ENCODE peak calls at places on chromosomes 11 and 22, in nine cellular contexts. N is HAP-1; Q is hepatocyte; V is activated gamma-delta T cell treated with anti-CD3 and anti-CD28 coated beads, Interleukin-2, amount 50 U/mL, for 16 hours; C is germinal center; M is activated CD8-positive, alpha-beta T cell treated with anti-CD3 and anti-CD28 coated beads, Interleukin-2, amount 10 ng/mL, durations not matched to agents 7 days and 5 days; W is SK-MEL-5; U is prostate gland; L is activated CD8-positive, alpha-beta memory T cell treated with anti-CD3 and anti-CD28 coated beads, Interleukin-2, amount 10 ng/mL, durations not matched to agents 7 days and 5 days. G is an unnamed sample.

GRCh38 chr11:86802601-86803051 is 2.3 kb downstream of the PRSS23 start:
- DNase-seq in W (peak; percentile 59), V (no peak), Q (peak; percentile 70), L (no peak), C (no peak), U (peak; percentile 28), M (peak; percentile 31), N (peak; percentile 43), G (no peak)

GRCh38 chr11:73997120-73997772 is 11.6 kb downstream of the UCP3 start:
- DNase-seq in W (no peak), Q (no peak), N (no peak), V (no peak), U (no peak), C (peak; percentile 54), M (no peak), L (no peak), G (no peak)

GRCh38 chr11:77074626-77075221 is 8.0 kb downstream of the CAPN5 start:
- DNase-seq in W (no peak), M (no peak), C (no peak), Q (no peak), V (no peak), L (no peak), U (no peak), N (no peak), G (no peak)

GRCh38 chr11:2296913-2297622 is 4.7 kb downstream of the C11orf21 start:
- DNase-seq in L (peak; percentile 38), Q (no peak), M (no peak), V (no peak), N (peak; percentile 5), U (no peak), C (no peak), W (no peak), G (no peak)

GRCh38 chr11:113457784-113458183 is 17.4 kb downstream of the DRD2 start:
- DNase-seq in V (no peak), N (no peak), Q (no peak), L (no peak), U (no peak), C (no peak), W (no peak), M (no peak), G (peak; percentile 40)

GRCh38 chr11:72838691-72839305 is 24.6 kb downstream of the ATG16L2 start:
- DNase-seq in L (no peak), W (no peak), C (no peak), U (no peak), V (no peak), M (no peak), Q (no peak), N (no peak), G (no peak)

GRCh38 chr22:47552024-47552423 is 789.6 kb downstream of the TBC1D22A start:
- DNase-seq in W (no peak), L (peak; percentile 2), Q (no peak), N (no peak), V (no peak), M (no peak), C (no peak), U (no peak), G (no peak)

GRCh38 chr22:34620832-34621231 is 445.1 kb upstream of the ISX start:
- DNase-seq in N (no peak), L (no peak), M (no peak), U (no peak), V (no peak), W (no peak), Q (no peak), C (no peak), G (no peak)

GRCh38 chr11:110086892-110087309 is 6.3 kb upstream of the ZC3H12C start:
- DNase-seq in M (no peak), Q (no peak), W (peak; percentile 78), V (no peak), C (no peak), N (no peak), L (no peak), U (no peak), G (no peak)

GRCh38 chr11:45025716-45026492 is 75.2 kb upstream of the TP53I11 start:
- DNase-seq in L (no peak), V (no peak), M (peak; percentile 42), C (peak; percentile 69), N (no peak), U (no peak), W (no peak), Q (no peak), G (no peak)

GRCh38 chr11:67437082-67437821 is at the start of gene PTPRCAP:
- DNase-seq in N (no peak), V (peak; percentile 66), L (peak; percentile 90), M (peak; percentile 87), C (peak; percentile 80), W (no peak), U (no peak), Q (no peak), G (no peak)

GRCh38 chr11:66081505-66081904 is 11.4 kb downstream of the PACS1 start:
- DNase-seq in U (peak; percentile 92), M (peak; percentile 89), W (no peak), C (peak; percentile 83), L (peak; percentile 89), N (no peak), Q (peak; percentile 29), V (peak; percentile 49), G (no peak)

GRCh38 chr11:68383976-68384501 is 71.6 kb downstream of the LRP5 start:
- DNase-seq in L (peak; percentile 77), N (peak; percentile 84), C (peak; percentile 66), Q (peak; percentile 73), V (peak; percentile 45), U (peak; percentile 47), W (peak; percentile 61), M (peak; percentile 74), G (peak; percentile 56)

GRCh38 chr11:127843483-127844396 is 743.6 kb downstream of the ETS1 start:
- DNase-seq in C (peak; percentile 36), L (peak; percentile 73), N (peak; percentile 71), W (peak; percentile 74), V (peak; percentile 18), Q (peak; percentile 88), M (peak; percentile 75), U (peak; percentile 36), G (peak; percentile 67)

GRCh38 chr11:44673691-44674090 is 53.1 kb upstream of the TSPAN18 start:
- DNase-seq in W (no peak), C (no peak), M (no peak), L (no peak), Q (no peak), N (no peak), V (no peak), U (no peak), G (no peak)

GRCh38 chr11:15893080-15893492 is 463.3 kb downstream of the SOX6 start:
- DNase-seq in U (peak; percentile 33), M (no peak), V (no peak), L (no peak), W (peak; percentile 61), Q (peak; percentile 41), C (no peak), N (no peak), G (no peak)

GRCh38 chr22:19287889-19288288 is 3.6 kb downstream of the CLTCL1 start:
- DNase-seq in L (no peak), W (no peak), V (no peak), N (no peak), C (no peak), U (no peak), M (no peak), Q (peak; percentile 29), G (no peak)

GRCh38 chr22:17401728-17402127 is 32.5 kb downstream of the CECR2 start:
- DNase-seq in W (no peak), U (no peak), V (no peak), C (no peak), L (no peak), Q (no peak), M (no peak), N (no peak), G (no peak)

GRCh38 chr11:106395716-106396349 is 318.4 kb downstream of the AASDHPPT start:
- DNase-seq in C (no peak), W (no peak), N (no peak), M (no peak), Q (peak; percentile 20), U (no peak), V (no peak), L (no peak), G (no peak)

GRCh38 chr22:41782316-41782715 is 18.2 kb upstream of the CCDC134 start:
- DNase-seq in V (no peak), N (no peak), C (no peak), M (peak; percentile 54), L (peak; percentile 65), W (no peak), Q (no peak), U (no peak), G (no peak)

GRCh38 chr11:96014234-96014633 is 90.3 kb upstream of the MTMR2 start:
- DNase-seq in C (no peak), W (peak; percentile 2), M (peak; percentile 54), U (no peak), N (no peak), V (no peak), L (peak; percentile 62), Q (no peak), G (peak; percentile 14)

GRCh38 chr22:17921871-17922821 is 102.2 kb downstream of the MICAL3 start:
- DNase-seq in C (no peak), Q (peak; percentile 79), W (no peak), N (peak; percentile 48), M (no peak), U (peak; percentile 74), L (no peak), V (no peak), G (no peak)

GRCh38 chr11:47392546-47393162 is 14.3 kb upstream of the SPI1 start:
- DNase-seq in N (no peak), C (no peak), V (no peak), L (no peak), W (no peak), U (no peak), M (no peak), Q (no peak), G (no peak)

GRCh38 chr11:9834281-9834680 is 170.4 kb downstream of the SWAP70 start:
- DNase-seq in W (no peak), Q (no peak), L (no peak), V (no peak), U (no peak), N (no peak), C (no peak), M (no peak), G (no peak)

GRCh38 chr11:17578296-17578695 is 31.2 kb downstream of the OTOG start:
- DNase-seq in V (no peak), U (no peak), L (no peak), C (no peak), M (no peak), N (peak; percentile 3), W (no peak), Q (no peak), G (no peak)

GRCh38 chr11:27213232-27213660 is 149.8 kb downstream of the CCDC34 start:
- DNase-seq in V (no peak), U (no peak), M (no peak), W (no peak), Q (peak; percentile 45), L (no peak), N (peak; percentile 71), C (no peak), G (peak; percentile 17)

GRCh38 chr22:24410110-24410856 is 17.1 kb upstream of the ADORA2A start:
- DNase-seq in N (no peak), V (no peak), Q (no peak), M (peak; percentile 61), W (no peak), C (no peak), L (peak; percentile 80), U (no peak), G (no peak)

GRCh38 chr11:122883682-122883981 is 1.1 kb downstream of the JHY start:
- DNase-seq in L (no peak), M (no peak), Q (no peak), V (no peak), N (no peak), U (no peak), C (no peak), W (no peak), G (no peak)

GRCh38 chr11:83815736-83816135 is 529.6 kb upstream of the CCDC90B start:
- DNase-seq in V (no peak), W (no peak), L (no peak), U (no peak), C (no peak), N (no peak), Q (no peak), M (no peak), G (no peak)

GRCh38 chr22:26065847-26066246 is 103.4 kb upstream of the SEZ6L start:
- DNase-seq in W (no peak), N (no peak), C (no peak), Q (no peak), U (no peak), L (no peak), V (no peak), M (no peak), G (no peak)

GRCh38 chr11:111582163-111582562 is 20.1 kb upstream of the SIK2 start:
- DNase-seq in U (no peak), L (no peak), N (no peak), Q (no peak), C (no peak), V (no peak), W (no peak), M (no peak), G (no peak)

G was measured in neuronal stem cell.